ENCODE peak calls at places on chromosomes 2 and 18, in eight cellular contexts. M is germinal center, L is occipital lobe, H is NCI-H146, T is B cell, Z is T-helper 1 cell, F is foreskin keratinocyte, W is astrocyte of the hippocampus. S is an unnamed sample.
A peak's percentile ranks its signal among the peaks of the same experiment; 100 is the strongest.

GRCh38 chr2:36356199-36356989 is 816 bp downstream of the CRIM1 start:
- DNase-seq in F (no peak), M (peak; percentile 18), Z (peak; percentile 41), L (no peak), W (peak; percentile 76), T (no peak), H (peak; percentile 49), S (peak; percentile 50)

GRCh38 chr18:65039578-65039977 is 711.2 kb upstream of the CDH7 start:
- DNase-seq in M (no peak), T (no peak), H (no peak), W (no peak), L (no peak), Z (no peak), F (no peak), S (no peak)

GRCh38 chr2:25586726-25587144 is 86.6 kb downstream of the DTNB start:
- DNase-seq in Z (peak; percentile 76), T (no peak), W (peak; percentile 34), F (no peak), L (no peak), M (no peak), H (no peak), S (peak; percentile 85)

GRCh38 chr2:234478121-234478858 is 18.6 kb downstream of the ARL4C start:
- DNase-seq in H (no peak), W (no peak), Z (peak; percentile 68), F (peak; percentile 54), T (no peak), M (no peak), L (no peak), S (peak; percentile 44)

GRCh38 chr2:212157011-212157410 is 381.6 kb downstream of the ERBB4 start:
- DNase-seq in H (no peak), L (no peak), Z (no peak), F (peak; percentile 39), M (no peak), W (peak; percentile 38), T (no peak), S (no peak)

GRCh38 chr2:84631047-84631446 is 114.7 kb downstream of the DNAH6 start:
- DNase-seq in F (no peak), H (peak; percentile 0), L (no peak), Z (no peak), W (peak; percentile 69), T (no peak), M (peak; percentile 3), S (peak; percentile 7)

GRCh38 chr2:201116959-201117734 is 1.2 kb downstream of the CFLAR start:
- DNase-seq in L (no peak), M (peak; percentile 73), Z (peak; percentile 89), W (peak; percentile 80), H (peak; percentile 37), T (peak; percentile 61), F (peak; percentile 49), S (peak; percentile 32)

GRCh38 chr18:35473562-35473961 is 24.2 kb downstream of the INO80C start:
- DNase-seq in F (no peak), Z (no peak), L (no peak), T (no peak), M (no peak), H (no peak), W (no peak), S (no peak)

GRCh38 chr2:64905338-64906024 is 83.7 kb upstream of the SLC1A4 start:
- DNase-seq in Z (no peak), H (no peak), F (peak; percentile 32), T (no peak), W (no peak), M (no peak), L (no peak), S (no peak)

GRCh38 chr2:207951734-207952480 is 73.4 kb downstream of the PLEKHM3 start:
- DNase-seq in T (no peak), L (no peak), W (no peak), F (no peak), Z (no peak), M (no peak), H (no peak), S (no peak)

GRCh38 chr2:113039158-113039557 is 13.5 kb downstream of the IL36B start:
- DNase-seq in F (no peak), H (no peak), L (no peak), M (no peak), W (no peak), Z (no peak), T (no peak), S (no peak)

GRCh38 chr2:72155151-72155550 is 7.5 kb upstream of the CYP26B1 start:
- DNase-seq in Z (no peak), M (no peak), W (no peak), H (no peak), F (no peak), L (no peak), T (no peak), S (no peak)

GRCh38 chr2:157868993-157869392 is 7.1 kb downstream of the ACVR1 start:
- DNase-seq in H (no peak), L (no peak), T (no peak), M (no peak), Z (no peak), F (no peak), W (no peak), S (no peak)

GRCh38 chr2:143936758-143937562 is 583.0 kb downstream of the ZEB2 start:
- DNase-seq in T (no peak), W (peak; percentile 79), F (no peak), Z (peak; percentile 17), H (peak; percentile 71), M (peak; percentile 33), L (peak; percentile 68), S (peak; percentile 63)

GRCh38 chr18:50334546-50335152 is 40.2 kb upstream of the SKA1 start:
- DNase-seq in M (peak; percentile 47), T (peak; percentile 70), Z (no peak), W (no peak), F (no peak), H (no peak), L (no peak), S (no peak)

GRCh38 chr2:233133239-233133638 is 73.1 kb downstream of the INPP5D start:
- DNase-seq in F (no peak), M (no peak), L (no peak), H (no peak), T (no peak), Z (no peak), W (no peak), S (no peak)

GRCh38 chr2:189276277-189276676 is 96.7 kb upstream of the COL5A2 start:
- DNase-seq in M (no peak), W (peak; percentile 27), T (no peak), L (no peak), Z (no peak), F (peak; percentile 82), H (no peak), S (no peak)

GRCh38 chr2:64212801-64213321 is 68.6 kb upstream of the PELI1 start:
- DNase-seq in F (peak; percentile 65), L (no peak), W (peak; percentile 91), T (no peak), Z (peak; percentile 94), M (no peak), H (no peak), S (no peak)

GRCh38 chr2:213187833-213188532 is 36.6 kb upstream of the IKZF2 start:
- DNase-seq in Z (no peak), W (peak; percentile 92), M (no peak), T (no peak), H (no peak), L (no peak), F (peak; percentile 28), S (no peak)

GRCh38 chr2:62450716-62451191 is 55.2 kb downstream of the TMEM17 start:
- DNase-seq in H (no peak), Z (no peak), T (no peak), W (no peak), F (no peak), L (no peak), M (no peak), S (no peak)

S was measured in Ammon's horn.